ENCODE peak calls at places on chromosomes 7 and 10, in nine cellular contexts. K is right atrium auricular region; D is testis; U is aorta; R is right cardiac atrium; C is CD8-positive, alpha-beta memory T cell; E is CD4-positive, CD25-positive, alpha-beta regulatory T cell; X is ovary; T is stomach. Y is an unnamed sample.
A peak's percentile ranks its signal among the peaks of the same experiment; 100 is the strongest.

GRCh38 chr10:77164616-77165311 is 472.8 kb downstream of the KCNMA1 start:
- DNase-seq in T (no peak), R (no peak), K (no peak), C (no peak), X (no peak), U (no peak), E (no peak), D (no peak), Y (no peak)

GRCh38 chr7:11313801-11314200 is 340.1 kb downstream of the PHF14 start:
- DNase-seq in R (no peak), X (no peak), E (no peak), T (no peak), C (no peak), K (no peak), U (no peak), D (no peak), Y (no peak)

GRCh38 chr10:130970341-130971122 is 341.0 kb downstream of the TCERG1L start:
- DNase-seq in E (no peak), D (no peak), K (peak; percentile 38), U (no peak), X (no peak), C (no peak), R (no peak), T (no peak), Y (no peak)

GRCh38 chr7:100130608-100131453 is 4.1 kb downstream of the MBLAC1 start:
- DNase-seq in D (peak; percentile 90), E (peak; percentile 80), K (peak; percentile 70), R (peak; percentile 74), X (peak; percentile 62), C (peak; percentile 72), U (peak; percentile 95), T (peak; percentile 88), Y (peak; percentile 65)

GRCh38 chr10:6077071-6077675 is 11.7 kb upstream of the RBM17 start:
- DNase-seq in D (no peak), U (no peak), E (no peak), K (no peak), R (no peak), T (no peak), C (no peak), X (no peak), Y (no peak)

GRCh38 chr10:75544381-75544780 is 113.0 kb downstream of the LRMDA start:
- DNase-seq in E (no peak), X (no peak), T (no peak), D (no peak), K (no peak), R (no peak), U (no peak), C (no peak), Y (no peak)

GRCh38 chr10:3330687-3331086 is 158.1 kb upstream of the PITRM1 start:
- DNase-seq in E (no peak), U (no peak), C (no peak), R (peak; percentile 34), D (no peak), X (no peak), K (no peak), T (no peak), Y (peak; percentile 72)

GRCh38 chr10:22640351-22640750 is 74.0 kb downstream of the PIP4K2A start:
- DNase-seq in X (no peak), R (no peak), K (no peak), U (no peak), C (no peak), D (no peak), T (no peak), E (no peak), Y (no peak)

GRCh38 chr7:51021906-51022570 is 239.3 kb upstream of the GRB10 start:
- DNase-seq in E (no peak), C (no peak), X (no peak), R (peak; percentile 52), K (peak; percentile 61), D (no peak), T (no peak), U (peak; percentile 72), Y (no peak)

GRCh38 chr10:18651324-18652007 is at the start of gene NSUN6:
- DNase-seq in R (peak; percentile 91), C (peak; percentile 95), T (peak; percentile 93), U (peak; percentile 97), E (peak; percentile 96), D (peak; percentile 95), X (peak; percentile 89), K (peak; percentile 91), Y (peak; percentile 87)
- H3K27ac ChIP-seq in R (peak within 1 kb of the TSS; percentile 94), C (peak within 1 kb of the TSS; percentile 87), T (peak within 1 kb of the TSS; percentile 88), U (peak within 1 kb of the TSS; percentile 88), E (peak within 1 kb of the TSS; percentile 97), D (peak within 1 kb of the TSS; percentile 84), X (peak within 1 kb of the TSS; percentile 79), K (peak within 1 kb of the TSS; percentile 93), Y (peak within 1 kb of the TSS; percentile 86)

DNA sequence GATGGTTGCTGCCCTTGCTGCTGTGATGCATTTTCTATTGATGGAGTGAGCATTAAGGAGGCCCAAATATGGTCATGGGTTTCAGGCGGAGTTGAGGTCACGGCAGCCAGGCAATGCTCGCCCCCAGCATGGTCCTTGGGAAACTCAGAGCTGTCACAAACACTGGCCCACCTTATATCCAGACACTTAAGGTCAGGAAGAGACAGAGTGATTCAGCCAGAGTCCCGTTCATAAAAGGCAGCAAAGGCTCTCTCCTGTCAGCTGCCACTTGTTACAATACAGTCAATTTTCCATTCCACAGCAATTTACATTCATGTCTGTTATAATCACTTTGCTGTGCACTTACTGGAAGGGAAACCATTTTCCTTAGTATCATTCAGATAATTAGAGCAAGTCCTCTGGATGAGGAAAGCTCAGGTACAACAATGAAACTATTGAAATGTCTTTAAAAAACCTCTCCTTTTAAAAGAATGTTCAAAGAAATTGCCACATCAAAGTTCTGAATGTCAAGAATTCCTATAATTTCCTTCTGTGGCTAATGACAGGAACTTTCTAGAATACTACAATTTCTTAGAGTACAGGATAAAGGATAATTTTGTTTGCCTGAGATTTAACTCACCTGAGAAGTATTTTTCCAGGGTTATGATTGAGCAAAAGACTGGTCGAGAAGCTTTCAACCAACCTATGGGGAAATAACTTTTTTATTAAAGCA is 14.8 kb upstream of the ANKRD1 start:
- DNase-seq in C (no peak), D (no peak), R (no peak), E (no peak), U (no peak), T (no peak), X (no peak), K (no peak), Y (no peak)
- H3K27me3 ChIP-seq in C (peaks cover 4% of the 10 kb centered on the region), D (no peaks in the 10 kb centered on the region), R (no peaks in the 10 kb centered on the region), E (peaks cover 6% of the 10 kb centered on the region), U (no peaks in the 10 kb centered on the region), T (no peaks in the 10 kb centered on the region), X (no peaks in the 10 kb centered on the region), K (no peaks in the 10 kb centered on the region), Y (no peaks in the 10 kb centered on the region)

GRCh38 chr10:59337254-59337653 is 25.1 kb downstream of the FAM13C start:
- DNase-seq in T (peak; percentile 28), U (no peak), D (peak; percentile 67), K (no peak), E (no peak), X (peak; percentile 35), R (no peak), C (no peak), Y (no peak)

GRCh38 chr10:59340279-59340678 is 22.1 kb downstream of the FAM13C start:
- DNase-seq in U (no peak), C (no peak), D (no peak), X (peak; percentile 38), K (no peak), E (no peak), R (peak; percentile 22), T (no peak), Y (no peak)

GRCh38 chr10:59346321-59346720 is 16.0 kb downstream of the FAM13C start:
- DNase-seq in R (no peak), T (no peak), C (no peak), U (no peak), K (no peak), D (no peak), X (no peak), E (no peak), Y (no peak)

GRCh38 chr10:59342723-59343122 is 19.6 kb downstream of the FAM13C start:
- DNase-seq in D (no peak), K (no peak), X (no peak), T (no peak), U (no peak), C (no peak), R (no peak), E (no peak), Y (no peak)
- H3K27ac ChIP-seq in D (peak overlapping the region; percentile 9), K (no peak overlapping the region), X (no peak overlapping the region), T (no peak overlapping the region), U (no peak overlapping the region), C (no peak overlapping the region), R (no peak overlapping the region), E (no peak overlapping the region), Y (no peak overlapping the region)

DNA sequence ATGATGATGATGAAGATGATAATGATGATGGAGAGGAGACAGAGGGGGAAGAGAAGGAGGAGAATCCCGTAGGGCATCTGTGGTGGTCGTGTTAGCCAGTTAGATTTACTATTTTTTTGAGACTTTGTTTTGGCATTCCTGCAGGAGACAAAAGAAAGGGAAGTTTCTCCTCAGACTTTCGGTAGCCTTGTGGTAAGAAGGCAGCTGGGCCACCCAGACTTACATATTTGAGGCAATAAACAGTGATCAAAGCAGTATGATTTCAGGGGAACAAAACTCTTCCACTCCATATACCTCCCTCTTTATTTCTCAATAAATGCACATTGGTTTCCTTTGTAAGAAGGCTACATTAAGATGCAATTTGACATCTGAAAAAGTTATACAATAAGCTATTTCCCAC is 32.4 kb upstream of the BICC1 start:
- DNase-seq in D (no peak), X (no peak), C (no peak), R (no peak), K (no peak), U (no peak), T (no peak), E (no peak), Y (peak; percentile 79)
- H3K27me3 ChIP-seq in D (no peaks in the 10 kb centered on the region), X (no peaks in the 10 kb centered on the region), C (no peaks in the 10 kb centered on the region), R (no peaks in the 10 kb centered on the region), K (no peaks in the 10 kb centered on the region), U (no peaks in the 10 kb centered on the region), T (no peaks in the 10 kb centered on the region), E (no peaks in the 10 kb centered on the region), Y (no peaks in the 10 kb centered on the region)

GRCh38 chr10:89295597-89295996 is 6.2 kb upstream of the IFIT2 start:
- DNase-seq in X (no peak), C (no peak), D (no peak), T (no peak), K (no peak), E (no peak), R (no peak), U (no peak), Y (no peak)
- H3K27ac ChIP-seq in X (no peak overlapping the region), C (no peak overlapping the region), D (no peak overlapping the region), T (no peak overlapping the region), K (peak overlapping the region; percentile 44), E (no peak overlapping the region), R (no peak overlapping the region), U (no peak overlapping the region), Y (no peak overlapping the region)

DNA sequence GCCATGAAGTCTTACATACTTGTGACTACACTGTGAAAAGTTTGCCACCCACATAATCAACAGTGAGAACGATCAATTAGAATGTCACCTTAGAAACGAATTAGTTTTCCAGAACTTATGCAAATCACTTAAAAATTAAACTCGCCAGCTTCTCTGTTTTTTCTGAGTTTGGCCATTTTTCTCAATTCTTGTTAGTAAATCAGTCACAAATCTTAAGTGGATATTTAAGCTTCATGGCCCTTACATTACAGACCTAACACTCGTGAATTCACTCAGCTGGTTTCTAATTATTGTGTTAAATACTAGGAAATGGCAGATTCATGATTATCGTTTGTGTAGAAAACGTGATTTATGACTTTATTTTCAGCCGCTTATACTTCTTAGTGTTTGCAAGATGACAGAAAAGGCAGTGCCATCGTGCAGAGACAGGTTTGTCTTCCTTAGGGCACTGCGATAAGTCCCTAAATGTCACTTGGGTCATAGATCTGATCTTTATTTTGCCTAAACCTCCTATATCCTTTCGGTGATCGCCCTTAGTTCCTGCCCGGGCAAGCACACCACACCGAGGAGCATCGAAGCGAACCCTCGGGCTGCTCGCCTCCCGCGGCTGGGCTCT is 605 bp upstream of the CELF2 start:
- DNase-seq in D (peak; percentile 54), T (no peak), C (no peak), R (no peak), X (no peak), K (no peak), U (no peak), E (no peak), Y (no peak)
- H3K27me3 ChIP-seq in D (no peaks in the 10 kb centered on the region), T (no peaks in the 10 kb centered on the region), C (peaks cover 27% of the 10 kb centered on the region), R (no peaks in the 10 kb centered on the region), X (no peaks in the 10 kb centered on the region), K (no peaks in the 10 kb centered on the region), U (no peaks in the 10 kb centered on the region), E (peaks cover 73% of the 10 kb centered on the region), Y (peaks cover 51% of the 10 kb centered on the region)

Y was measured in SJSA1.